ENCODE peak calls at places on chromosomes 7 and 10, in nine cellular contexts. H is stimulated activated CD8-positive, alpha-beta memory T cell treated with anti-CD3 and anti-CD28 coated beads, Interleukin-2, amount 100 ng/mL, for 1 hour; T is fibroblast of lung; S is HS-5; Z is left lung; W is RPMI7951; I is central memory CD4-positive, alpha-beta T cell; G is putamen; R is amygdala. J is an unnamed sample.

GRCh38 chr7:142319970-142320369 is 62.1 kb upstream of the PRSS58 start:
- DNase-seq in H (no peak), T (no peak), S (no peak), Z (no peak), W (peak), I (peak), G (no peak), R (no peak), J (no peak)

GRCh38 chr10:51763746-51764145 is 64.4 kb upstream of the CSTF2T start:
- DNase-seq in H (no peak), T (no peak), S (no peak), Z (no peak), W (no peak), I (no peak), G (no peak), R (no peak), J (no peak)

GRCh38 chr10:120943542-120943941 is 92.4 kb downstream of the WDR11 start:
- DNase-seq in H (no peak), T (no peak), S (no peak), Z (no peak), W (no peak), I (no peak), G (no peak), R (no peak), J (no peak)

GRCh38 chr10:86254526-86255174 is 111.9 kb downstream of the GRID1 start:
- DNase-seq in H (no peak), T (no peak), S (no peak), Z (no peak), W (no peak), I (no peak), G (no peak), R (no peak), J (no peak)

GRCh38 chr7:48250441-48250951 is 79.2 kb downstream of the ABCA13 start:
- DNase-seq in H (no peak), T (peak), S (peak), Z (no peak), W (peak), I (no peak), G (no peak), R (no peak), J (no peak)

GRCh38 chr7:133601607-133602006 is 348.7 kb downstream of the EXOC4 start:
- DNase-seq in H (no peak), T (no peak), S (no peak), Z (no peak), W (no peak), I (no peak), G (no peak), R (no peak), J (no peak)

GRCh38 chr7:45646996-45647411 is 72.8 kb downstream of the ADCY1 start:
- DNase-seq in H (no peak), T (no peak), S (no peak), Z (no peak), W (peak), I (no peak), G (no peak), R (no peak), J (no peak)

GRCh38 chr10:85612378-85612775 is 754.2 kb downstream of the GRID1 start:
- DNase-seq in H (no peak), T (no peak), S (no peak), Z (no peak), W (no peak), I (peak), G (no peak), R (no peak), J (no peak)

GRCh38 chr10:127148066-127148932 is 48.1 kb downstream of the INSYN2A start:
- DNase-seq in H (no peak), T (peak), S (peak), Z (no peak), W (peak), I (no peak), G (peak), R (no peak), J (no peak)

GRCh38 chr10:124138195-124138882 is 44.9 kb upstream of the CHST15 start:
- DNase-seq in H (no peak), T (peak), S (no peak), Z (no peak), W (no peak), I (no peak), G (peak), R (peak), J (no peak)

GRCh38 chr10:18743926-18744325 is 84.7 kb downstream of the ARL5B start:
- DNase-seq in H (no peak), T (no peak), S (no peak), Z (no peak), W (no peak), I (no peak), G (no peak), R (no peak), J (no peak)

GRCh38 chr7:106041140-106041717 is 70.9 kb downstream of the SYPL1 start:
- DNase-seq in H (no peak), T (peak), S (no peak), Z (no peak), W (peak), I (peak), G (no peak), R (no peak), J (peak)